ENCODE peak calls at places on chromosomes 16 and 17, in eight cellular contexts. Q is neuronal stem cell; Y is ovary; N is OCI-LY7; T is colonic mucosa; P is CD4-positive, alpha-beta memory T cell; X is fibroblast of lung; E is breast epithelium. R is an unnamed sample. For H3K9me3, the result is how much of the 10 kb centered on the place peaks cover.

GRCh38 chr16:75471723-75472634 is 7.5 kb upstream of the TMEM170A start:
- DNase-seq in T (peak), N (peak), Y (peak), X (peak), Q (peak), P (peak), E (no peak), R (no peak)

GRCh38 chr17:8894673-8895578 is 27.5 kb upstream of the PIK3R6 start:
- DNase-seq in P (peak), Q (peak), E (peak), Y (no peak), N (peak), T (peak), X (peak), R (peak)

GRCh38 chr16:77760800-77761199 is 27.6 kb upstream of the VAT1L start:
- DNase-seq in X (no peak), T (no peak), Q (no peak), Y (no peak), E (no peak), P (no peak), N (no peak), R (no peak)

GRCh38 chr17:5297245-5297644 is 15.2 kb downstream of the RABEP1 start:
- DNase-seq in X (no peak), E (no peak), Y (no peak), Q (no peak), N (no peak), T (no peak), P (no peak), R (no peak)

GRCh38 chr16:65268331-65268730 is 146.5 kb upstream of the CDH11 start:
- DNase-seq in P (no peak), Q (no peak), T (no peak), E (no peak), X (no peak), Y (no peak), N (no peak), R (no peak)

GRCh38 chr16:15919331-15919730 is 30.1 kb upstream of the ABCC1 start:
- DNase-seq in P (no peak), N (no peak), T (no peak), Q (no peak), X (no peak), Y (no peak), E (no peak), R (no peak)

GRCh38 chr17:79027274-79027924 is 3.4 kb downstream of the C1QTNF1 start:
- DNase-seq in Q (no peak), N (no peak), T (no peak), X (no peak), E (peak), Y (peak), P (no peak), R (no peak)

GRCh38 chr17:17516941-17517720 is 20.9 kb upstream of the RASD1 start:
- DNase-seq in T (no peak), N (no peak), X (no peak), Y (no peak), P (no peak), E (no peak), Q (no peak), R (no peak)

GRCh38 chr16:87895641-87896141 is 26.4 kb upstream of the SLC7A5 start:
- DNase-seq in Y (no peak), N (peak), E (no peak), Q (no peak), T (no peak), P (no peak), X (peak), R (no peak)

GRCh38 chr17:60540460-60540859 is 14.4 kb upstream of the APPBP2 start:
- DNase-seq in P (no peak), N (no peak), T (no peak), Q (no peak), E (no peak), Y (no peak), X (no peak), R (no peak)

GRCh38 chr17:78886954-78887353 is 16.0 kb downstream of the CEP295NL start:
- DNase-seq in X (no peak), P (no peak), N (no peak), E (no peak), Y (no peak), T (no peak), Q (no peak), R (no peak)

GRCh38 chr17:19398301-19399181 is 11.6 kb upstream of the MFAP4 start:
- DNase-seq in Q (no peak), P (no peak), X (peak), Y (peak), N (no peak), E (no peak), T (peak), R (no peak)

GRCh38 chr16:30876867-30877266 is 17.0 kb downstream of the BCL7C start:
- DNase-seq in X (no peak), Y (no peak), T (no peak), Q (no peak), E (no peak), N (no peak), P (no peak), R (no peak)

GRCh38 chr17:28228986-28229729 is 89.8 kb upstream of the TMEM97 start:
- DNase-seq in N (no peak), X (no peak), Y (no peak), P (no peak), T (no peak), E (no peak), Q (no peak), R (no peak)

GRCh38 chr16:88732172-88732960 is 26.1 kb downstream of the CTU2 start:
- DNase-seq in N (no peak), E (no peak), Q (no peak), X (no peak), Y (no peak), T (no peak), P (no peak), R (no peak)

GRCh38 chr17:19579867-19580565 is 46.4 kb downstream of the SLC47A1 start:
- DNase-seq in P (no peak), Y (peak), Q (no peak), T (no peak), E (no peak), N (no peak), X (no peak), R (no peak)

GRCh38 chr17:15351925-15352324 is 10.5 kb upstream of the TEKT3 start:
- DNase-seq in N (no peak), P (no peak), Y (no peak), Q (no peak), T (peak), X (peak), E (no peak), R (no peak)

GRCh38 chr17:35433075-35433894 is 985 bp upstream of the SLFN12 start:
- DNase-seq in Y (peak), Q (peak), T (peak), E (peak), P (peak), N (no peak), X (peak), R (no peak)

GRCh38 chr17:2106308-2106707 is 51.4 kb downstream of the HIC1 start:
- DNase-seq in N (no peak), Y (no peak), E (no peak), T (no peak), P (no peak), X (no peak), Q (no peak), R (no peak)

GRCh38 chr16:73058616-73059409 is 10.9 kb upstream of the ZFHX3 start:
- DNase-seq in X (peak), Y (peak), T (no peak), P (peak), E (no peak), N (peak), Q (peak), R (no peak)

GRCh38 chr17:67132366-67132765 is 88.0 kb downstream of the CACNG1 start:
- DNase-seq in E (no peak), X (no peak), N (no peak), Q (no peak), T (no peak), Y (no peak), P (no peak), R (no peak)

GRCh38 chr16:35296962-35297653 is 1837.7 kb downstream of the TP53TG3F start:
- DNase-seq in X (no peak), P (no peak), T (no peak), E (no peak), N (no peak), Y (no peak), Q (no peak), R (no peak)

GRCh38 chr16:35302859-35303258 is 1843.4 kb downstream of the TP53TG3F start:
- DNase-seq in E (no peak), Y (no peak), X (no peak), Q (no peak), T (no peak), N (no peak), P (no peak), R (no peak)

GRCh38 chr16:35295856-35296255 is 1836.4 kb downstream of the TP53TG3F start:
- DNase-seq in Y (no peak), X (no peak), Q (no peak), T (no peak), N (no peak), P (no peak), E (no peak), R (no peak)

GRCh38 chr16:35298460-35299243 is 1839.2 kb downstream of the TP53TG3F start:
- DNase-seq in P (no peak), Y (no peak), Q (no peak), E (no peak), T (no peak), N (no peak), X (no peak), R (no peak)
- H3K9me3 ChIP-seq in P (under half), Y (under half), Q (under half), E (under half), T (under half), N (under half), X (under half), R (under half)

GRCh38 chr16:35792516-35793285 is 2333.3 kb downstream of the TP53TG3F start:
- DNase-seq in Y (no peak), X (no peak), N (no peak), E (no peak), T (no peak), Q (no peak), P (no peak), R (no peak)

GRCh38 chr16:35798885-35799426 is 2339.5 kb downstream of the TP53TG3F start:
- DNase-seq in T (no peak), Q (no peak), Y (no peak), X (no peak), P (no peak), N (no peak), E (no peak), R (no peak)

GRCh38 chr16:35795361-35796029 is 2336.1 kb downstream of the TP53TG3F start:
- DNase-seq in T (no peak), N (no peak), E (no peak), Y (no peak), X (no peak), Q (no peak), P (no peak), R (no peak)

DNA sequence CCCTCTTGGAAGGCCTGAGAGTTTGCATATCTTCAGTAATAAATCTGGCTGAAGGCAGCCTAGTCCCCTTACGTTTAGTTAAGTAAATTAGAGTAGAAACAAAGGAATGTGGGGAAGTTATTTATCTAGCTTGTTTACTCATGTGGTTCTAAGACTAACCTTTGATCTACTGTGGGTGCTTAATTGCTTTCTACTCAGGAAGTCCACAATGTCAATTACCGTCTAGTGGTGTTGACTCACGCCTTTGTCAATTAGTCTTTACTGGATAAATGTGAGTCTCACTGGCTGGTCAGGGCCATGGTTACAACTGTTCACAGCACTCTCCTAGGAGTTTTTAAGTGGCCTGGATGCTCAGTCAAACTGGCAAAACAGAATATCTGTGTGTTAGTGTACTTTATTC is 2338.4 kb downstream of the TP53TG3F start:
- DNase-seq in Q (no peak), P (no peak), Y (no peak), E (no peak), T (no peak), N (no peak), X (no peak), R (no peak)
- H3K9me3 ChIP-seq in Q (under half), P (under half), Y (under half), E (under half), T (under half), N (under half), X (under half), R (under half)

DNA sequence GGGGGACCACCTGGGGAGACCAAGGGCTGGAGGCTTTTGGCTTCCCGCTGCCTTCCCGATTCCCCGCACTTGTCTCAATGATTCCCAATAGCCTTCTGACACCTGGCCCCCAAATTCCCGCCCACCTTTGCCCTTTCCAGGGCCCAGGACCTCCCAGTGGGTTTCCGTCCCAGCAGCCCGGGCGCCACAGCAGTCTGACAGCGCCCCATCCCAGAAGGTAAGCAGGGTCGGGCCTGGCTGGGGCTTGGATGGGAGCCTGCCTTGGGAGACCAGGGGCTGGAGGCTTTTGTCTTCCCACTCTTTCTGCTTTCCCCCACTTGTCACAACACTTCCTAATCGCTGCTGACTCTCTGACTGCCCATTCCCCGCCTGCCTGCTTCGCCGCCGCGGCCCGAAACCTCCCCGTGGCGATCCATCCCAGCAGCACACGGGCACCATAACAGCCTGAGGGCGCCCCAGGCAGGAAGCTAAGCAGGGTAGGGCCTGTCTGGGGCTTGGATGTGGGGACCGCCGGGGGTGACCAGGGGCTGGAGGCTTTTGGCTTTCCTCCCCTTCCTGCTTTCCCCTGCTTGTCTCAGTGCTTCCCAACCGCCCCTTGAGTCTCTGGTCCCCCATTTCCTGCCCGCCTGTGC is 2289.3 kb downstream of the TP53TG3F start:
- DNase-seq in Q (no peak), N (no peak), P (no peak), E (no peak), X (no peak), Y (no peak), T (no peak), R (no peak)
- H3K9me3 ChIP-seq in Q (half or more), N (under half), P (under half), E (half or more), X (under half), Y (under half), T (under half), R (under half)

GRCh38 chr17:43328650-43329049 is 70.1 kb upstream of the ARL4D start:
- DNase-seq in P (no peak), X (no peak), E (no peak), Y (no peak), Q (no peak), T (no peak), N (no peak), R (no peak)
- H3K9me3 ChIP-seq in P (under half), X (under half), E (under half), Y (under half), Q (under half), T (under half), N (under half), R (under half)

GRCh38 chr16:78915916-78916315 is 684.6 kb downstream of the MAF start:
- DNase-seq in Y (no peak), X (no peak), E (no peak), T (no peak), N (no peak), P (no peak), Q (no peak), R (no peak)

GRCh38 chr16:78919852-78920251 is 680.7 kb downstream of the MAF start:
- DNase-seq in Q (no peak), X (no peak), N (no peak), T (no peak), P (no peak), Y (no peak), E (no peak), R (no peak)

GRCh38 chr16:78918805-78919204 is 681.7 kb downstream of the MAF start:
- DNase-seq in E (no peak), N (no peak), X (no peak), T (no peak), P (no peak), Y (no peak), Q (no peak), R (no peak)

DNA sequence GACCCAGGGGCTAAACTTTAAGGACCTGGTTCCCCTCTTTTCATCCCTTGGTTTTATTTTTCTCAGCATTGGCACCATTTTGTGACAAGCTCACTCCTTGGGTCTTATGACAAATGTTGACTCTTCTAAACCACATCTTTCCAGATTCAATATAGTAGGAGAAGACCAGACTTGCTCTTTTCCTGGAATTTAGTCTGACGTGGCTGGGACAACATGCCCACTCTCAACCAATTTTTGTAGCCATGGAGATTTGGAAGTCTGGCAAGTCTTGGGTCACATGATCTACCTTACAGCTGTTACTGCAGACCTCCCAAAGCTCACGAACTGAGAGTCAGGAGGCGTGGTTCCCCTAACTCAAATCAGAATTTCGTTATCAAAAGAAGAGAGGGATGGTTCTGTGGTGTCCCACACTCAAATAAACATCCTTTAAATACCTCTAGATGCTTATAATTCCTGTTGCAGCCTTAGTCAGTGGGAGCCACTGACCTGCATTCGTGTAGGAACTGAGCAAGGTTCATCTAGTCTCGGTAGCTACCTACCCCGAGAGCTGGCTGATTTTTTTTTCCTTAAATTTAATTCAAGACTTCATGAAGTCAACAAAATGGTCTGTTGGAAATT is 683.5 kb downstream of the MAF start:
- DNase-seq in Y (peak), Q (no peak), N (no peak), E (no peak), P (no peak), T (no peak), X (no peak), R (no peak)
- H3K9me3 ChIP-seq in Y (under half), Q (under half), N (under half), E (under half), P (under half), T (under half), X (under half), R (under half)

GRCh38 chr16:1317479-1318267 is 8.2 kb downstream of the UBE2I start:
- DNase-seq in T (no peak), X (no peak), Y (no peak), E (no peak), N (no peak), Q (no peak), P (no peak), R (no peak)

GRCh38 chr16:1314399-1315068 is 5.1 kb downstream of the UBE2I start:
- DNase-seq in P (no peak), E (no peak), N (no peak), X (no peak), Q (no peak), T (no peak), Y (no peak), R (no peak)

GRCh38 chr16:1315081-1316032 is 5.9 kb downstream of the UBE2I start:
- DNase-seq in Y (no peak), N (no peak), Q (no peak), X (no peak), E (no peak), P (no peak), T (no peak), R (no peak)

GRCh38 chr16:1318268-1318545 is 8.8 kb downstream of the UBE2I start:
- DNase-seq in X (no peak), N (no peak), E (no peak), Y (no peak), Q (no peak), P (no peak), T (no peak), R (no peak)

DNA sequence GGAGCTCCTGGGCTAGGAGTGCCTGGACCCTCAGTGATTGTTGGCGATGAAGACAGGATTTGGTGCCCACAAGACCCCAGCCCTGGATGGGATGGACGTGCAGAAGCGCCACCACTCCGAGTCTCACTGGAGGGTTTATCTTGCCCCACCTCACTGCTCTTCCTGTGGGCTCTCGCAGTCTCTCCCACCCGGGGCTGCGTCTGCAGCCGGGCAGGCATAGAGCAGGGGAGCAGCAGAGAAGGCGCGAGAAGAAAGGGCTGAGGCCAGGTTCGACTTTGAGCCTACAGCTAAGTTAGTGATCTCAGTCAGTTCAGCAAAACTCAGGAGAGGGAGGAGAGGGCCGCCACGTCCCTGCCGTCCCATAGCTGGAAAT is 6.6 kb downstream of the UBE2I start:
- DNase-seq in T (no peak), P (no peak), X (no peak), E (no peak), Q (no peak), Y (no peak), N (no peak), R (no peak)
- H3K9me3 ChIP-seq in T (under half), P (under half), X (under half), E (under half), Q (under half), Y (under half), N (under half), R (under half)

GRCh38 chr17:3826191-3826590 is 19.9 kb downstream of the NCBP3 start:
- DNase-seq in P (no peak), Y (no peak), Q (no peak), T (no peak), X (no peak), E (no peak), N (no peak), R (no peak)
- H3K9me3 ChIP-seq in P (under half), Y (under half), Q (under half), T (under half), X (under half), E (under half), N (under half), R (under half)

GRCh38 chr17:70961341-70961740 is 792.0 kb downstream of the KCNJ2 start:
- DNase-seq in Q (no peak), N (no peak), P (no peak), X (no peak), E (no peak), T (no peak), Y (no peak), R (no peak)

GRCh38 chr17:70955441-70955840 is 786.1 kb downstream of the KCNJ2 start:
- DNase-seq in P (no peak), N (no peak), X (no peak), T (no peak), E (no peak), Y (no peak), Q (no peak), R (no peak)

DNA sequence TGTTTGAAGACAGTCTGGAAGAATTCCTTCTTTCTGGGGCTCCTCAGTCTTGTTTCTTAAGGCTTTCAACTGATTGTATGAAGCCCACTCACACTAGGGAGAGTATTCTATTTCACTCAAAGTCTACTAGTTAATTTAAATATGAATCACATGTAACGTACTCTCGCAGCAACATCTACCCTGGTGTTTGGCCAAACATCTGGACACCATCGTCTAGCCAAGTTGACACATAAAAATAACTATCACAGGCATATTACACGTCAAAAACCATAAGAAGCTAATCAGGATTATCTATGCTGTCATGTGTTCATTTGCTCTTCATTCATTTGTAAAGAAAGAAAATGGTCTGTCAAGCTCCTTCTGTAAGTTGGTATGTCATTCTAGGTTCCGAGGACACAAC is 787.4 kb downstream of the KCNJ2 start:
- DNase-seq in T (no peak), N (no peak), E (no peak), P (no peak), X (peak), Q (no peak), Y (no peak), R (no peak)
- H3K9me3 ChIP-seq in T (under half), N (under half), E (under half), P (under half), X (under half), Q (under half), Y (under half), R (under half)

GRCh38 chr17:22272363-22273146 is 580.2 kb downstream of the KCNJ18 start:
- DNase-seq in Y (no peak), Q (no peak), E (no peak), X (no peak), P (no peak), N (no peak), T (no peak), R (no peak)
- H3K9me3 ChIP-seq in Y (under half), Q (under half), E (under half), X (under half), P (under half), N (under half), T (under half), R (under half)